ENCODE peak calls at places on chromosomes 16 and 17, in eight cellular contexts. M, Z, C, Q, J, O, Y and I are unnamed samples. For H3K9me3, the result is how much of the 10 kb centered on the place peaks cover.

GRCh38 chr17:75996665-75997590 is 3.7 kb upstream of the CDK3 start:
- DNase-seq in M (no peak), Z (no peak), C (no peak), Q (peak), J (no peak), O (peak), Y (no peak), I (no peak)

GRCh38 chr16:89581045-89581695 is 5.6 kb downstream of the CPNE7 start:
- DNase-seq in M (no peak), Z (no peak), C (no peak), Q (no peak), J (peak), O (no peak), Y (no peak), I (no peak)

GRCh38 chr16:31696968-31697743 is 169.5 kb downstream of the AHSP start:
- DNase-seq in M (no peak), Z (no peak), C (no peak), Q (no peak), J (no peak), O (no peak), Y (no peak), I (no peak)

GRCh38 chr17:61617261-61617660 is 26.2 kb upstream of the NACA2 start:
- DNase-seq in M (no peak), Z (no peak), C (no peak), Q (no peak), J (no peak), O (no peak), Y (no peak), I (no peak)

GRCh38 chr17:43406676-43407645 is 8.2 kb downstream of the ARL4D start:
- DNase-seq in M (no peak), Z (no peak), C (no peak), Q (no peak), J (no peak), O (no peak), Y (no peak), I (no peak)

GRCh38 chr16:56113223-56113622 is 78.1 kb upstream of the GNAO1 start:
- DNase-seq in M (no peak), Z (no peak), C (no peak), Q (no peak), J (no peak), O (no peak), Y (no peak), I (no peak)

GRCh38 chr16:252366-253337 is 18.0 kb downstream of the FAM234A start:
- DNase-seq in M (no peak), Z (no peak), C (no peak), Q (no peak), J (no peak), O (no peak), Y (no peak), I (no peak)

GRCh38 chr17:2060681-2061440 is 6.0 kb downstream of the HIC1 start:
- DNase-seq in M (no peak), Z (no peak), C (peak), Q (no peak), J (peak), O (no peak), Y (peak), I (no peak)

GRCh38 chr17:48910370-48910769 is 2.2 kb downstream of the UBE2Z start:
- DNase-seq in M (no peak), Z (no peak), C (no peak), Q (no peak), J (no peak), O (no peak), Y (no peak), I (no peak)

GRCh38 chr17:46109603-46110189 is 83.5 kb downstream of the KANSL1 start:
- DNase-seq in M (no peak), Z (no peak), C (no peak), Q (no peak), J (no peak), O (no peak), Y (no peak), I (no peak)

GRCh38 chr17:31841850-31842415 is 17.1 kb downstream of the COPRS start:
- DNase-seq in M (no peak), Z (no peak), C (no peak), Q (peak), J (no peak), O (no peak), Y (no peak), I (no peak)

GRCh38 chr17:71501716-71502115 is 619.1 kb upstream of the SOX9 start:
- DNase-seq in M (no peak), Z (no peak), C (no peak), Q (no peak), J (no peak), O (no peak), Y (no peak), I (no peak)

GRCh38 chr17:31373150-31374082 is 18.1 kb upstream of the RAB11FIP4 start:
- DNase-seq in M (no peak), Z (peak), C (no peak), Q (no peak), J (no peak), O (no peak), Y (no peak), I (no peak)

GRCh38 chr17:49260011-49260921 is 29.7 kb upstream of the PHOSPHO1 start:
- DNase-seq in M (peak), Z (peak), C (peak), Q (peak), J (peak), O (peak), Y (peak), I (peak)

GRCh38 chr16:1053700-1054368 is 18.7 kb upstream of the SSTR5 start:
- DNase-seq in M (no peak), Z (no peak), C (no peak), Q (no peak), J (peak), O (no peak), Y (no peak), I (no peak)

GRCh38 chr17:39400547-39401411 is 647 bp downstream of the FBXL20 start:
- DNase-seq in M (no peak), Z (no peak), C (no peak), Q (peak), J (no peak), O (peak), Y (peak), I (peak)

GRCh38 chr17:19747829-19748806 is at the start of gene ALDH3A1:
- DNase-seq in M (no peak), Z (peak), C (no peak), Q (no peak), J (no peak), O (peak), Y (no peak), I (no peak)

GRCh38 chr17:12231027-12231682 is 210.5 kb downstream of the MAP2K4 start:
- DNase-seq in M (no peak), Z (no peak), C (no peak), Q (peak), J (no peak), O (no peak), Y (no peak), I (no peak)

GRCh38 chr17:45227631-45228120 is 6.0 kb downstream of the FMNL1 start:
- DNase-seq in M (no peak), Z (no peak), C (no peak), Q (no peak), J (no peak), O (no peak), Y (no peak), I (no peak)

DNA sequence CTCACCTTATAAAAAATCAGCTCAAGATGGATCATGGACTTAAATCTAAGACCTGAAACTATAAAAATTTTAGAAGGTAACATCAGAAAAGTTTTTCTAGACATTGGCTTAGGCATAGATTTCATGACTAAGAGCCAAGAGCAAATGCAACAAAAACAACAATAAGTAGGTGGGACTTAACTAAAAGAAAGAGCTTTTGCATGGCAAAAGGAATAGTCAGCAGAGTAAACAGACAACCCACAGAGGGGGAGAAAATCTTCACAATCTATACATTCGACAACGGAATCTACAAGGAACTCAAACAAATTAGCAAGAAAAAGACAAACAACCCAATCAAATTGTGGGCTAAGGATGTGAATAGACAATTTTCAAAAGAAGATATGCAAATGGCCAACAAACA is 368.4 kb upstream of the KIF2B start:
- DNase-seq in M (no peak), Z (no peak), C (no peak), Q (no peak), J (no peak), O (no peak), Y (no peak), I (no peak)
- H3K9me3 ChIP-seq in M (under half), Z (under half), C (under half), Q (under half), J (under half), O (under half), Y (under half), I (under half)

GRCh38 chr17:35991075-35991474 is 4.5 kb upstream of the CCL14 start:
- DNase-seq in M (no peak), Z (no peak), C (no peak), Q (no peak), J (no peak), O (no peak), Y (no peak), I (no peak)
- TF ChIP-seq POLR2A in M (no peak), Z (no peak), C (no peak), Q (no peak), J (no peak), O (no peak), Y (no peak), I (no peak)

GRCh38 chr16:2078096-2078495 is 30.3 kb downstream of the TSC2 start:
- DNase-seq in M (no peak), Z (no peak), C (no peak), Q (no peak), J (peak), O (no peak), Y (no peak), I (no peak)
- H3K9me3 ChIP-seq in M (under half), Z (under half), C (under half), Q (under half), J (under half), O (under half), Y (under half), I (under half)

GRCh38 chr16:79599837-79600635 is 501 bp downstream of the MAF start:
- DNase-seq in M (peak), Z (peak), C (peak), Q (peak), J (peak), O (peak), Y (peak), I (peak)

GRCh38 chr16:79599256-79599836 is 1.2 kb downstream of the MAF start:
- DNase-seq in M (peak), Z (peak), C (peak), Q (peak), J (peak), O (no peak), Y (peak), I (no peak)

GRCh38 chr16:79601978-79602609 is 1.6 kb upstream of the MAF start:
- DNase-seq in M (peak), Z (peak), C (peak), Q (peak), J (no peak), O (peak), Y (peak), I (peak)

GRCh38 chr16:79601092-79601977 is 798 bp upstream of the MAF start:
- DNase-seq in M (peak), Z (peak), C (peak), Q (peak), J (peak), O (peak), Y (peak), I (peak)

GRCh38 chr16:79600636-79601091 is at the start of gene MAF:
- DNase-seq in M (peak), Z (peak), C (peak), Q (peak), J (peak), O (peak), Y (peak), I (peak)
- TF ChIP-seq POLR2A in M (peak), Z (peak), C (peak), Q (no peak), J (peak), O (no peak), Y (no peak), I (peak)